ENCODE peak calls at places on chromosomes 4 and X, in eight cellular contexts. P is T-helper 9 cell; W is ovary; C is iPS DF 19.7; T is activated naive CD4-positive, alpha-beta T cell treated with anti-CD3 and anti-CD28 coated beads, Interleukin-2, amount 50 U/mL, for 16 hours; F is T-helper 2 cell; D is NCI-H1930; N is NCI-H1105 treated with DMSO at 0.1 percent for 48 hours. I is an unnamed sample.

GRCh38 chr4:164799410-164799809 is 45.5 kb downstream of the SMIM31 start:
- DNase-seq in P (no peak), W (no peak), C (peak; percentile 84), T (no peak), F (no peak), D (no peak), N (no peak), I (no peak)

GRCh38 chr4:169351860-169352259 is 81.1 kb upstream of the SH3RF1 start:
- DNase-seq in P (no peak), W (peak; percentile 62), C (no peak), T (no peak), F (no peak), D (no peak), N (peak; percentile 17), I (peak; percentile 52)

GRCh38 chr4:152090543-152090942 is 329.7 kb upstream of the GATB start:
- DNase-seq in P (no peak), W (no peak), C (peak; percentile 12), T (peak; percentile 32), F (no peak), D (no peak), N (no peak), I (peak; percentile 61)

GRCh38 chrX:45781901-45782553 is 581.4 kb upstream of the DIPK2B start:
- DNase-seq in P (no peak), W (no peak), C (no peak), T (no peak), F (no peak), D (no peak), N (peak; percentile 4), I (peak; percentile 55)

GRCh38 chr4:59759082-59759825 is 1440.9 kb upstream of the ADGRL3 start:
- DNase-seq in P (no peak), W (no peak), C (no peak), T (no peak), F (no peak), D (no peak), N (no peak), I (no peak)

GRCh38 chrX:1389993-1390285 is 2.0 kb downstream of the SLC25A6 start:
- DNase-seq in P (no peak), W (no peak), C (no peak), T (no peak), F (no peak), D (no peak), N (no peak), I (no peak)

GRCh38 chrX:119459181-119459580 is 9.1 kb upstream of the SLC25A5 start:
- DNase-seq in P (no peak), W (no peak), C (no peak), T (no peak), F (no peak), D (no peak), N (no peak), I (no peak)

GRCh38 chr4:174789666-174790065 is 39.4 kb downstream of the GLRA3 start:
- DNase-seq in P (no peak), W (no peak), C (no peak), T (no peak), F (no peak), D (no peak), N (no peak), I (no peak)

GRCh38 chrX:49930046-49930445 is 7.7 kb downstream of the CLCN5 start:
- DNase-seq in P (no peak), W (no peak), C (no peak), T (no peak), F (no peak), D (no peak), N (no peak), I (no peak)

GRCh38 chrX:151780621-151781020 is 46.1 kb downstream of the CNGA2 start:
- DNase-seq in P (no peak), W (no peak), C (no peak), T (no peak), F (no peak), D (no peak), N (no peak), I (no peak)

GRCh38 chr4:64581422-64581821 is 172.2 kb upstream of the TECRL start:
- DNase-seq in P (no peak), W (no peak), C (no peak), T (no peak), F (no peak), D (no peak), N (no peak), I (peak; percentile 13)

GRCh38 chr4:23818097-23818648 is 71.7 kb downstream of the PPARGC1A start:
- DNase-seq in P (no peak), W (no peak), C (no peak), T (no peak), F (no peak), D (peak; percentile 93), N (peak; percentile 86), I (no peak)

GRCh38 chr4:156686120-156686519 is 285.5 kb downstream of the PDGFC start:
- DNase-seq in P (no peak), W (no peak), C (no peak), T (no peak), F (no peak), D (no peak), N (no peak), I (peak; percentile 74)

GRCh38 chr4:56649445-56650258 is 31.4 kb downstream of the HOPX start:
- DNase-seq in P (no peak), W (no peak), C (no peak), T (no peak), F (no peak), D (no peak), N (no peak), I (no peak)

GRCh38 chr4:109990307-109991257 is 77.9 kb downstream of the EGF start:
- DNase-seq in P (no peak), W (no peak), C (no peak), T (no peak), F (no peak), D (no peak), N (no peak), I (no peak)

GRCh38 chr4:72919937-72920336 is 149.6 kb downstream of the COX18 start:
- DNase-seq in P (no peak), W (no peak), C (no peak), T (no peak), F (no peak), D (no peak), N (no peak), I (no peak)

GRCh38 chr4:3827616-3828492 is 61.7 kb downstream of the ADRA2C start:
- DNase-seq in P (no peak), W (peak; percentile 86), C (no peak), T (no peak), F (no peak), D (no peak), N (peak; percentile 20), I (peak; percentile 13)

GRCh38 chr4:111678466-111678865 is 466.8 kb upstream of the FAM241A start:
- DNase-seq in P (no peak), W (no peak), C (no peak), T (no peak), F (no peak), D (no peak), N (no peak), I (peak; percentile 17)

GRCh38 chr4:7186516-7187296 is 5.6 kb upstream of the SORCS2 start:
- DNase-seq in P (no peak), W (no peak), C (no peak), T (no peak), F (no peak), D (no peak), N (no peak), I (no peak)

GRCh38 chr4:26238426-26238781 is 82.4 kb upstream of the RBPJ start:
- DNase-seq in P (no peak), W (no peak), C (no peak), T (no peak), F (no peak), D (no peak), N (peak; percentile 86), I (no peak)

GRCh38 chrX:65706041-65706828 is 38.8 kb downstream of the MSN start:
- DNase-seq in P (peak; percentile 25), W (no peak), C (no peak), T (peak; percentile 23), F (no peak), D (no peak), N (no peak), I (peak; percentile 97)

GRCh38 chr4:112214397-112215264 is 17.0 kb upstream of the AP1AR start:
- DNase-seq in P (no peak), W (no peak), C (no peak), T (no peak), F (no peak), D (no peak), N (peak; percentile 7), I (peak; percentile 38)

GRCh38 chrX:153873282-153874090 is 12.5 kb downstream of the L1CAM start:
- DNase-seq in P (no peak), W (no peak), C (no peak), T (no peak), F (no peak), D (no peak), N (no peak), I (no peak)

GRCh38 chr4:15402146-15402545 is 25.7 kb upstream of the C1QTNF7 start:
- DNase-seq in P (no peak), W (no peak), C (no peak), T (no peak), F (no peak), D (no peak), N (no peak), I (no peak)

GRCh38 chr4:44446801-44447562 is 1.6 kb downstream of the KCTD8 start:
- DNase-seq in P (no peak), W (peak; percentile 34), C (no peak), T (no peak), F (no peak), D (no peak), N (peak; percentile 21), I (no peak)

GRCh38 chr4:89197920-89198319 is 86.6 kb downstream of the TIGD2 start:
- DNase-seq in P (no peak), W (no peak), C (no peak), T (no peak), F (no peak), D (no peak), N (no peak), I (no peak)

I was measured in kidney tubule cell.